ENCODE peak calls at places on chromosomes 2 and 18, in seven cellular contexts. B, O, Q, H, V, I and Z are unnamed samples.

GRCh38 chr2:25711641-25712369 is 38.4 kb upstream of the DTNB start:
- DNase-seq in B (no peak), O (no peak), Q (peak; percentile 40), H (no peak), V (no peak), I (no peak), Z (no peak)

GRCh38 chr2:171522057-171522803 is at the start of gene CYBRD1:
- DNase-seq in B (peak; percentile 76), O (peak; percentile 78), Q (peak; percentile 94), H (peak; percentile 22), V (peak; percentile 84), I (peak; percentile 85), Z (peak; percentile 50)

GRCh38 chr2:7180641-7181370 is 263.6 kb downstream of the RNF144A start:
- DNase-seq in B (peak; percentile 18), O (no peak), Q (no peak), H (peak; percentile 27), V (no peak), I (no peak), Z (no peak)

GRCh38 chr18:8029061-8029460 is 461.9 kb downstream of the PTPRM start:
- DNase-seq in B (no peak), O (no peak), Q (peak; percentile 68), H (no peak), V (no peak), I (no peak), Z (no peak)

GRCh38 chr2:70964596-70965386 is 13.6 kb upstream of the ANKRD53 start:
- DNase-seq in B (peak; percentile 29), O (peak; percentile 84), Q (peak; percentile 84), H (peak; percentile 30), V (peak; percentile 78), I (peak; percentile 46), Z (no peak)

GRCh38 chr18:48855422-48856377 is 95.1 kb downstream of the SMAD7 start:
- DNase-seq in B (no peak), O (no peak), Q (peak; percentile 60), H (no peak), V (no peak), I (no peak), Z (no peak)

GRCh38 chr2:71832844-71833243 is 314.8 kb downstream of the CYP26B1 start:
- DNase-seq in B (no peak), O (no peak), Q (no peak), H (no peak), V (no peak), I (no peak), Z (no peak)

GRCh38 chr2:58484629-58485028 is 243.5 kb upstream of the FANCL start:
- DNase-seq in B (no peak), O (no peak), Q (no peak), H (no peak), V (no peak), I (no peak), Z (no peak)

GRCh38 chr18:70047931-70048603 is 100.4 kb upstream of the CD226 start:
- DNase-seq in B (no peak), O (no peak), Q (no peak), H (peak; percentile 93), V (no peak), I (no peak), Z (no peak)

GRCh38 chr2:30026091-30027055 is 105.0 kb upstream of the ALK start:
- DNase-seq in B (peak; percentile 70), O (peak; percentile 89), Q (peak; percentile 67), H (peak; percentile 79), V (peak; percentile 29), I (no peak), Z (no peak)

GRCh38 chr2:200662727-200663126 is 76.9 kb downstream of the AOX1 start:
- DNase-seq in B (no peak), O (no peak), Q (no peak), H (peak; percentile 92), V (no peak), I (no peak), Z (no peak)

GRCh38 chr2:74767618-74768017 is 66.3 kb upstream of the HK2 start:
- DNase-seq in B (no peak), O (no peak), Q (no peak), H (no peak), V (no peak), I (no peak), Z (no peak)

GRCh38 chr2:233000886-233001750 is 11.9 kb downstream of the NGEF start:
- DNase-seq in B (no peak), O (no peak), Q (peak; percentile 35), H (no peak), V (no peak), I (no peak), Z (no peak)

GRCh38 chr2:56318147-56318546 is 134.4 kb downstream of the CCDC85A start:
- DNase-seq in B (no peak), O (no peak), Q (no peak), H (no peak), V (no peak), I (no peak), Z (no peak)

GRCh38 chr2:230684222-230685164 is 28.1 kb upstream of the CAB39 start:
- DNase-seq in B (no peak), O (no peak), Q (no peak), H (peak; percentile 93), V (no peak), I (no peak), Z (no peak)

GRCh38 chr2:81483254-81483653 is 1178.7 kb upstream of the LRRTM1 start:
- DNase-seq in B (no peak), O (no peak), Q (no peak), H (no peak), V (no peak), I (no peak), Z (no peak)

GRCh38 chr18:55396267-55396905 is 191.6 kb downstream of the TCF4 start:
- DNase-seq in B (no peak), O (no peak), Q (no peak), H (no peak), V (no peak), I (no peak), Z (no peak)

GRCh38 chr18:55396979-55397378 is 191.0 kb downstream of the TCF4 start:
- DNase-seq in B (no peak), O (no peak), Q (no peak), H (no peak), V (no peak), I (no peak), Z (no peak)

GRCh38 chr18:55390898-55391297 is 197.1 kb downstream of the TCF4 start:
- DNase-seq in B (no peak), O (no peak), Q (no peak), H (no peak), V (no peak), I (no peak), Z (no peak)

GRCh38 chr18:55398858-55399257 is 189.1 kb downstream of the TCF4 start:
- DNase-seq in B (no peak), O (no peak), Q (no peak), H (no peak), V (no peak), I (no peak), Z (no peak)

DNA sequence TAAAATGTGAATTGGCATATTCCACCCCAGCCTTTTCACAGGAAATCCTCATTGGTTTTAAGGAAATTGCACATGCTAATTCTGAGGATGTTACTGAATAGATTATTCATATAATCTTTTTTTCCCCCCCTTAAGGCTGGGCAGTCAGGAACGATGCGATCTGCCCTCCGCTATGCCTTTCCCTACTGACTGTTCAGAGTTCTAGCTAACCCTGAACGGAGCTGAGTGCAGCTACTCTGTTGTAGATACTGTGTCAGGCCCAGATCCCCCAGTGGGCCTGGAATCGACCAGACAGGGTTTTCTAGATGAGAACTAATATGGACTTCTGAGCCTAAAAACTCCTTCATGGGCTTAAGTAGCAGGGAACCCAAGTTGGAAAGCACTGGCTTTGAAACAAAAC is 192.2 kb downstream of the TCF4 start:
- DNase-seq in B (no peak), O (no peak), Q (no peak), H (no peak), V (no peak), I (no peak), Z (no peak)
- H3K4me3 ChIP-seq in B (no peak overlapping the region), O (no peak overlapping the region), Q (no peak overlapping the region), H (no peak overlapping the region), V (no peak overlapping the region), I (no peak overlapping the region), Z (no peak overlapping the region)

GRCh38 chr18:11391636-11392035 is 217.8 kb upstream of the SLC35G4 start:
- DNase-seq in B (no peak), O (no peak), Q (no peak), H (no peak), V (no peak), I (no peak), Z (no peak)

GRCh38 chr18:11389281-11389680 is 220.1 kb upstream of the SLC35G4 start:
- DNase-seq in B (no peak), O (no peak), Q (no peak), H (no peak), V (no peak), I (no peak), Z (no peak)

GRCh38 chr18:11392292-11392691 is 217.1 kb upstream of the SLC35G4 start:
- DNase-seq in B (no peak), O (no peak), Q (no peak), H (peak; percentile 2), V (no peak), I (no peak), Z (no peak)

GRCh38 chr18:11392974-11393373 is 216.4 kb upstream of the SLC35G4 start:
- DNase-seq in B (no peak), O (no peak), Q (no peak), H (no peak), V (no peak), I (no peak), Z (no peak)

GRCh38 chr18:11387880-11388279 is 221.5 kb upstream of the SLC35G4 start:
- DNase-seq in B (no peak), O (peak; percentile 42), Q (no peak), H (no peak), V (peak; percentile 73), I (no peak), Z (peak; percentile 10)
- TF ChIP-seq CTCF in B (no peak), O (peak; percentile 58), Q (peak; percentile 22), H (no peak), V (peak; percentile 62), I (no peak), Z (peak; percentile 18)

GRCh38 chr2:222922019-222922800 is 61.4 kb downstream of the ACSL3 start:
- DNase-seq in B (no peak), O (no peak), Q (no peak), H (no peak), V (no peak), I (no peak), Z (no peak)
- H3K36me3 ChIP-seq in B (no peaks in the 10 kb centered on the region), O (peaks cover 55% of the 10 kb centered on the region), Q (peaks cover 65% of the 10 kb centered on the region), H (peaks cover 13% of the 10 kb centered on the region), V (peaks cover 3% of the 10 kb centered on the region), I (peaks cover 68% of the 10 kb centered on the region), Z (peaks cover 14% of the 10 kb centered on the region)

GRCh38 chr2:128402921-128403670 is 84.4 kb upstream of the HS6ST1 start:
- DNase-seq in B (no peak), O (peak; percentile 17), Q (peak; percentile 31), H (no peak), V (no peak), I (no peak), Z (no peak)
- H3K4me3 ChIP-seq in B (no peak overlapping the region), O (no peak overlapping the region), Q (no peak overlapping the region), H (no peak overlapping the region), V (no peak overlapping the region), I (no peak overlapping the region), Z (no peak overlapping the region)

DNA sequence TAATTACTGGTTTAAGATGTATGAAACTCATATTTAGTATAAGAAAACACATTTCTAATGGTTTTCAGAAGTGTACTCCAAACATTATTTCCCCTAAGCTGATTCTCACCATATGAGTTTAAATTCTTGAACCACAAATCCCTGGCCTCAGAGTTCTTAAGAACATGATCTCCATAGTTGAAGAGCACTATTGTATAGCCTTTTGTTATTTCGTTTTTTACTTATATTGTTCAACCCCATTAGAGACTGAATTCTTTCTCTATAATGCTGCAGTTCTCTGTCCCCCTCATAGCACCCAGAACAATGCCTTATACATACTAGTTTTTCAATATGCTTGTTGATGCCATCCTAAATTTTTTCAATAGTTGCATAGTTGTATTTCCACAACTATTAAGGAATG is 85.5 kb upstream of the TMEM17 start:
- DNase-seq in B (no peak), O (no peak), Q (no peak), H (no peak), V (no peak), I (no peak), Z (no peak)
- TF ChIP-seq CTCF in B (no peak), O (no peak), Q (no peak), H (no peak), V (no peak), I (no peak), Z (no peak)